ENCODE peak calls at places on chromosomes 5 and 9, in seven cellular contexts. X, T, P, I, R, Y and N are unnamed samples.

GRCh38 chr9:86326536-86326935 is 27.7 kb downstream of the TUT7 start:
- DNase-seq in P (no peak), X (no peak), Y (no peak), T (no peak), I (no peak), R (no peak), N (no peak)

GRCh38 chr5:58150936-58151335 is 308.9 kb downstream of the PLK2 start:
- DNase-seq in R (no peak), P (no peak), X (no peak), I (no peak), T (no peak), Y (no peak), N (no peak)

GRCh38 chr5:163478126-163478981 is 17.9 kb downstream of the HMMR start:
- DNase-seq in Y (no peak), P (peak; percentile 58), T (no peak), R (no peak), X (no peak), I (no peak), N (no peak)

GRCh38 chr5:179416906-179417470 is 71.7 kb upstream of the ADAMTS2 start:
- DNase-seq in P (no peak), Y (no peak), T (no peak), I (no peak), X (no peak), R (no peak), N (no peak)

GRCh38 chr9:137082222-137082924 is 4.4 kb upstream of the MAN1B1 start:
- DNase-seq in I (no peak), X (no peak), Y (no peak), T (no peak), R (no peak), P (no peak), N (no peak)

GRCh38 chr5:41856644-41857491 is 13.4 kb downstream of the OXCT1 start:
- DNase-seq in T (peak; percentile 88), I (peak; percentile 69), P (peak; percentile 93), X (peak; percentile 72), Y (no peak), R (no peak), N (peak; percentile 75)

GRCh38 chr5:139649082-139649991 is 1.2 kb downstream of the CXXC5 start:
- DNase-seq in I (no peak), T (peak; percentile 63), P (peak; percentile 22), Y (no peak), R (peak; percentile 51), X (no peak), N (no peak)

GRCh38 chr5:150515446-150515845 is 7.5 kb downstream of the NDST1 start:
- DNase-seq in T (no peak), I (no peak), X (no peak), P (no peak), R (no peak), Y (no peak), N (peak; percentile 69)

GRCh38 chr5:134176523-134177196 is at the start of gene SKP1:
- DNase-seq in X (peak; percentile 30), R (peak; percentile 85), T (peak; percentile 94), Y (peak; percentile 87), P (peak; percentile 72), I (peak; percentile 89), N (peak; percentile 66)

GRCh38 chr9:114442022-114442421 is 54.2 kb upstream of the AKNA start:
- DNase-seq in R (no peak), Y (no peak), T (no peak), X (no peak), P (no peak), I (no peak), N (no peak)

GRCh38 chr9:35518212-35518917 is 28.5 kb downstream of the RUSC2 start:
- DNase-seq in I (peak; percentile 64), P (peak; percentile 95), T (peak; percentile 81), R (peak; percentile 57), Y (no peak), X (peak; percentile 98), N (no peak)

GRCh38 chr9:137371521-137371941 is 51.4 kb downstream of the EXD3 start:
- DNase-seq in T (no peak), X (no peak), R (no peak), I (no peak), Y (no peak), P (no peak), N (no peak)

GRCh38 chr5:142512041-142512679 is 173.7 kb downstream of the FGF1 start:
- DNase-seq in R (no peak), P (no peak), T (no peak), Y (no peak), X (no peak), I (no peak), N (peak; percentile 64)

GRCh38 chr9:116323012-116323411 is 169.4 kb downstream of the PAPPA start:
- DNase-seq in R (no peak), P (no peak), I (peak; percentile 67), X (no peak), Y (no peak), T (peak; percentile 25), N (no peak)

GRCh38 chr5:156271569-156271968 is 55.4 kb upstream of the SGCD start:
- DNase-seq in T (no peak), P (no peak), Y (peak; percentile 12), R (no peak), X (no peak), I (no peak), N (no peak)

GRCh38 chr5:17355585-17356346 is 138.3 kb downstream of the BASP1 start:
- DNase-seq in I (no peak), Y (no peak), R (no peak), T (no peak), P (peak; percentile 44), X (no peak), N (no peak)

GRCh38 chr9:96874947-96875459 is 20.7 kb upstream of the ZNF782 start:
- DNase-seq in Y (no peak), X (no peak), P (peak; percentile 84), I (no peak), T (peak; percentile 59), R (no peak), N (no peak)

DNA sequence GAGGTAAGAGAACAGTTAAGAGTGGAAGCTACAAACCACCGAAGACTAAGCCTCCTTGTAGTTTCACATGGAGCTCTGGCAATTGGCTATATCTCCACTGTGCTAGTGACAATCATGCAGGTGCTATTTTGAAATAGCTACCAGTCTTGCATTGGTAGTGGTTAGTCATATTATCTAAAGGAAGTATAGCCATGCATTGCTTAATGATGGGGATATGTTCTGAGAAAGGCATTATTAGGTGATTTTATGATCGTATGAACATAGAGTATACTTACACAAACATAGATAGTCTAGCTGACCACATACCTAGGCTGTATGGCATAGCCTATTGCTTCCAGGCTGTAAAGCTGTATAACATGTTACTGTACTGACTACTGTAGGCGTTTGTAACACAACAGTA is 28.4 kb downstream of the HSDL2 start:
- DNase-seq in I (no peak), T (no peak), P (no peak), Y (no peak), X (no peak), R (no peak), N (no peak)
- H3K27ac ChIP-seq in I (no peak overlapping the region), T (no peak overlapping the region), P (no peak overlapping the region), Y (no peak overlapping the region), X (no peak overlapping the region), R (no peak overlapping the region), N (no peak overlapping the region)

DNA sequence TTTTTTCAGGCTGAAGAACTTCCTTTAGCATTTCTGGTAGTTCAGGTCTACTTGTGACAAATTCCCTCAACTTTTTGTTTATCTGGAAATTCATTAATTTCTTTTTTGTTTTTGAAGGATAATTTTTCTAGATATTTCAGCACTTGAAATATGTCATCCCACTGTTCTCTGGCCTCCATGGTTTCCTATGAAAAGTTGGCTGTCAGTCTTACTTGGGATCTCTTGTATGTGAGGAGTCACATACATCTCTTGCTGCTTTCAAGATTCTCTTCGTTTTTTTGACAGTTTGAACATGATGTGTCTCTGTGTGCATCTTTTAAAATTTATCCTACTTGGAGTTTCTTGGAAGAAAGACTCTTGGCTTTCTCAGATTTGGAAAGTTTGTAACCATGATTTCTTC is 79.5 kb downstream of the RIC1 start:
- DNase-seq in I (no peak), Y (no peak), P (no peak), T (no peak), R (no peak), X (no peak), N (no peak)
- H3K9me3 ChIP-seq in I (peaks cover 25% of the 10 kb centered on the region), Y (peaks cover 38% of the 10 kb centered on the region), P (peaks cover 4% of the 10 kb centered on the region), T (peaks cover 17% of the 10 kb centered on the region), R (peaks cover 23% of the 10 kb centered on the region), X (peaks cover 5% of the 10 kb centered on the region), N (no peaks in the 10 kb centered on the region)

GRCh38 chr5:143638654-143639053 is 173.3 kb upstream of the HMHB1 start:
- DNase-seq in R (no peak), T (no peak), P (no peak), X (no peak), Y (no peak), I (no peak), N (no peak)

GRCh38 chr5:143634689-143635088 is 177.3 kb upstream of the HMHB1 start:
- DNase-seq in Y (no peak), X (no peak), R (no peak), I (no peak), P (no peak), T (no peak), N (no peak)

GRCh38 chr5:143636951-143637528 is 174.9 kb upstream of the HMHB1 start:
- DNase-seq in R (no peak), I (no peak), X (no peak), P (peak; percentile 50), Y (no peak), T (no peak), N (no peak)

GRCh38 chr5:143635146-143635752 is 176.7 kb upstream of the HMHB1 start:
- DNase-seq in I (no peak), T (peak; percentile 55), P (peak; percentile 63), R (no peak), Y (no peak), X (no peak), N (no peak)

GRCh38 chr5:143635888-143636287 is 176.1 kb upstream of the HMHB1 start:
- DNase-seq in Y (no peak), T (no peak), X (no peak), P (no peak), I (no peak), R (no peak), N (no peak)
- H3K4me1 ChIP-seq in Y (peaks cover 23% of the 10 kb centered on the region), T (peaks cover 20% of the 10 kb centered on the region), X (no peaks in the 10 kb centered on the region), P (peaks cover 33% of the 10 kb centered on the region), I (no peaks in the 10 kb centered on the region), R (no peaks in the 10 kb centered on the region), N (peaks cover 3% of the 10 kb centered on the region)

DNA sequence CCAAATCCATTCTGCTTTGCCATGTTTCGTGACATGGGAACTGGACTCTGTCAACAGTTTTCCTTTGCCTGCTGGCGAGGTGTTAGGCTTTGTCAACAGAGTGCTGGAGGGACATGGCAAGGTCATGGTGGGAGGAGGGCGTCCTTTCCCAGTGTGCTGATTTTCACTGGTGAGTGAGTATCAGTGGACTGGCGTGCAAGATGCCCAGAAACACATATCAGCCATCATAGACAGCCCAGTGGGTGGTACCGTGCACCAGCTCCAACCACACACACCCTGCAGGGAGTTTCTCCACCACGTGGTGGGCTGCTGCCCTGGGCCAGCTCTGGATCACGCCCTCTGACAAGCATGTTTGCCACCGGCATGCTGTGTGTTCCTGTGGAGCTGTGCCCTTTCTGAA is 50.0 kb upstream of the ABL1 start:
- DNase-seq in P (no peak), Y (no peak), T (no peak), R (no peak), I (no peak), X (no peak), N (no peak)
- H3K27ac ChIP-seq in P (no peak overlapping the region), Y (no peak overlapping the region), T (no peak overlapping the region), R (no peak overlapping the region), I (no peak overlapping the region), X (no peak overlapping the region), N (no peak overlapping the region)

DNA sequence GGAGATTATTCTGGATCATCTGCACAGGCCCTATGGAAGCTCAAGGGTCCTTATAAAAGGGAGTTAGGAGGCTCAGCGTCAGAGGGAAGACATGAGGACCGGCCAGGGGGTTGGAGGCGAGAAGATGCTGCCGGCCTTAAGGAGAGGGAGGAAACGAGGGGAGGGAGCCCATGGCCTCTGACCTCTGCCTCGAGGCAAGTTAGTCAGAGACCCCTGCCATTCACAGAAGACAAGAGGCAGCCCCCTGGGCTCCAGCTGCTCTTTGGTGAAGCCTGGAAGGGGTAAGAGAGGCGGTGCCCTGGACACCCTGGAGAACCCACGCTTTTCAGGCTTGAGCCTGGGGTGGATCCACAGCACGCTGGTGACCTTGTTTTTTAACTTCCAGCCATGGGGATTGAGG is 49.5 kb downstream of the OLFM1 start:
- DNase-seq in X (no peak), P (no peak), T (no peak), R (no peak), Y (no peak), I (peak; percentile 40), N (no peak)
- H3K9me3 ChIP-seq in X (no peaks in the 10 kb centered on the region), P (no peaks in the 10 kb centered on the region), T (no peaks in the 10 kb centered on the region), R (peaks cover 8% of the 10 kb centered on the region), Y (peaks cover 4% of the 10 kb centered on the region), I (no peaks in the 10 kb centered on the region), N (no peaks in the 10 kb centered on the region)